ENCODE peak calls at places on chromosomes 13 and 19, in five cellular contexts. J is endothelial cell of umbilical vein; Q is activated CD4-positive, alpha-beta T cell treated with anti-CD3 and anti-CD28 coated beads for 24 hours; R is AG10803; Y is fibroblast of mammary gland. F is an unnamed sample.

GRCh38 chr13:41455725-41456419 is 1.5 kb upstream of the RGCC start:
- DNase-seq in J (no peak), Q (no peak), R (no peak), Y (no peak), F (peak)

GRCh38 chr13:57878291-57878690 is 246.7 kb downstream of the PCDH17 start:
- DNase-seq in J (peak), Q (no peak), R (no peak), Y (no peak), F (no peak)

GRCh38 chr19:51441410-51442390 is 16.6 kb downstream of the SIGLEC8 start:
- DNase-seq in J (no peak), Q (peak), R (no peak), Y (peak), F (peak)

GRCh38 chr19:38634757-38635482 is 12.5 kb upstream of the ACTN4 start:
- DNase-seq in J (peak), Q (peak), R (peak), Y (peak), F (peak)

GRCh38 chr19:51948979-51949378 is 21.7 kb downstream of the ZNF613 start:
- DNase-seq in J (no peak), Q (no peak), R (peak), Y (peak), F (no peak)

GRCh38 chr13:73138276-73138950 is 79.6 kb downstream of the KLF5 start:
- DNase-seq in J (no peak), Q (no peak), R (peak), Y (peak), F (no peak)

GRCh38 chr13:21033866-21034601 is 27.4 kb downstream of the LATS2 start:
- DNase-seq in J (no peak), Q (no peak), R (peak), Y (peak), F (no peak)

GRCh38 chr19:10760268-10760944 is 42.5 kb downstream of the DNM2 start:
- DNase-seq in J (no peak), Q (peak), R (no peak), Y (peak), F (peak)

GRCh38 chr13:91467236-91467635 is 68.8 kb downstream of the GPC5 start:
- DNase-seq in J (no peak), Q (no peak), R (no peak), Y (no peak), F (no peak)

GRCh38 chr13:84706004-84706710 is 823.9 kb upstream of the SLITRK1 start:
- DNase-seq in J (no peak), Q (no peak), R (no peak), Y (no peak), F (no peak)

GRCh38 chr19:16069813-16070365 is 6.4 kb upstream of the TPM4 start:
- DNase-seq in J (no peak), Q (no peak), R (no peak), Y (no peak), F (no peak)

GRCh38 chr19:11089254-11090013 is at the start of gene LDLR:
- DNase-seq in J (peak), Q (peak), R (peak), Y (peak), F (peak)

GRCh38 chr13:88526186-88526852 is 855.1 kb downstream of the SLITRK5 start:
- DNase-seq in J (no peak), Q (no peak), R (no peak), Y (no peak), F (no peak)

GRCh38 chr19:35206379-35206778 is 22.2 kb downstream of the FAM187B start:
- DNase-seq in J (no peak), Q (no peak), R (no peak), Y (no peak), F (peak)

GRCh38 chr13:110593430-110594130 is 21.8 kb upstream of the NAXD start:
- DNase-seq in J (peak), Q (no peak), R (peak), Y (peak), F (peak)

GRCh38 chr19:1534972-1535371 is 11.1 kb downstream of the PLK5 start:
- DNase-seq in J (no peak), Q (no peak), R (no peak), Y (no peak), F (no peak)

GRCh38 chr19:47663911-47664771 is 49.1 kb upstream of the EHD2 start:
- DNase-seq in J (no peak), Q (no peak), R (peak), Y (peak), F (no peak)